ENCODE peak calls at places on chromosomes 2 and 18, in four cellular contexts. L, M, N and O are unnamed samples.
A peak's percentile ranks its signal among the peaks of the same experiment; 100 is the strongest.

GRCh38 chr2:185700883-185701282 is 37.7 kb upstream of the FSIP2 start:
- DNase-seq in L (peak; percentile 11), M (no peak), N (no peak), O (no peak)

GRCh38 chr2:84906900-84907714 is 1.7 kb downstream of the TMSB10 start:
- DNase-seq in L (peak; percentile 93), M (no peak), N (peak; percentile 83), O (no peak)

GRCh38 chr18:43620936-43621335 is 343.6 kb upstream of the SYT4 start:
- DNase-seq in L (peak; percentile 35), M (no peak), N (peak; percentile 46), O (no peak)

GRCh38 chr2:63903003-63903402 is 61.3 kb downstream of the UGP2 start:
- DNase-seq in L (peak; percentile 18), M (no peak), N (peak; percentile 51), O (no peak)

GRCh38 chr18:21110667-21111350 is 804 bp downstream of the ROCK1 start:
- DNase-seq in L (peak; percentile 21), M (peak; percentile 17), N (peak; percentile 53), O (no peak)

GRCh38 chr2:5188636-5189035 is 503.5 kb upstream of the SOX11 start:
- DNase-seq in L (no peak), M (no peak), N (peak; percentile 23), O (no peak)

GRCh38 chr2:85277416-85278158 is 50.2 kb downstream of the TGOLN2 start:
- DNase-seq in L (no peak), M (no peak), N (peak; percentile 82), O (no peak)

GRCh38 chr2:106269591-106270291 is 75.6 kb upstream of the UXS1 start:
- DNase-seq in L (peak; percentile 23), M (peak; percentile 16), N (peak; percentile 2), O (no peak)

GRCh38 chr2:21422050-21422449 is 298.3 kb downstream of the TDRD15 start:
- DNase-seq in L (no peak), M (peak; percentile 1), N (peak; percentile 60), O (peak; percentile 22)

GRCh38 chr2:232214053-232214452 is 164.5 kb upstream of the ALPP start:
- DNase-seq in L (no peak), M (no peak), N (peak; percentile 59), O (no peak)

GRCh38 chr2:58304843-58305242 is 63.7 kb upstream of the FANCL start:
- DNase-seq in L (no peak), M (no peak), N (no peak), O (no peak)

GRCh38 chr18:11237484-11237883 is 88.1 kb upstream of the PIEZO2 start:
- DNase-seq in L (no peak), M (no peak), N (no peak), O (no peak)

GRCh38 chr2:109188485-109188868 is 59.5 kb downstream of the SH3RF3 start:
- DNase-seq in L (peak; percentile 10), M (no peak), N (no peak), O (no peak)

GRCh38 chr18:74902170-74902465 is 304.4 kb downstream of the ZNF407 start:
- DNase-seq in L (no peak), M (no peak), N (no peak), O (no peak)

GRCh38 chr2:205539603-205540002 is 142.7 kb upstream of the NRP2 start:
- DNase-seq in L (no peak), M (no peak), N (no peak), O (no peak)

GRCh38 chr2:97997774-97998392 is 2.1 kb upstream of the TMEM131 start:
- DNase-seq in L (no peak), M (no peak), N (no peak), O (no peak)

GRCh38 chr2:119439574-119440500 is 8.2 kb downstream of the TMEM37 start:
- DNase-seq in L (no peak), M (no peak), N (no peak), O (no peak)

GRCh38 chr18:22783245-22783644 is 149.9 kb upstream of the RBBP8 start:
- DNase-seq in L (no peak), M (no peak), N (no peak), O (no peak)